ENCODE peak calls at places on chromosomes 16 and 17, in six cellular contexts. E is GM12878, J is HepG2, X is K562, U is H1, L is HCT116. S is an unnamed sample.

GRCh38 chr16:79991918-79992317 is 391.4 kb upstream of the MAF start:
- DNase-seq in E (no peak), J (no peak), X (no peak), U (no peak), L (no peak), S (peak; percentile 13)

GRCh38 chr17:81121841-81122733 is 43.2 kb upstream of the PVALEF start:
- DNase-seq in E (no peak), J (no peak), X (no peak), U (no peak), L (no peak), S (no peak)

GRCh38 chr17:76278952-76279741 is 14.0 kb downstream of the UBALD2 start:
- DNase-seq in E (no peak), J (peak; percentile 74), X (peak; percentile 94), U (peak; percentile 73), L (peak; percentile 62), S (peak; percentile 47)

GRCh38 chr16:10624527-10624926 is 44.1 kb upstream of the EMP2 start:
- DNase-seq in E (no peak), J (no peak), X (no peak), U (no peak), L (no peak), S (no peak)

GRCh38 chr17:65001409-65002045 is 55.0 kb downstream of the GNA13 start:
- DNase-seq in E (no peak), J (no peak), X (no peak), U (no peak), L (no peak), S (no peak)

GRCh38 chr17:21177854-21178600 is 35.9 kb downstream of the TMEM11 start:
- DNase-seq in E (no peak), J (no peak), X (no peak), U (no peak), L (no peak), S (no peak)

GRCh38 chr16:10599626-10600025 is 19.2 kb upstream of the EMP2 start:
- DNase-seq in E (no peak), J (no peak), X (no peak), U (no peak), L (no peak), S (no peak)

GRCh38 chr16:10597184-10597583 is 16.8 kb upstream of the EMP2 start:
- DNase-seq in E (no peak), J (no peak), X (no peak), U (no peak), L (no peak), S (no peak)

GRCh38 chr17:7686221-7687071 is 844 bp downstream of the TP53 start:
- DNase-seq in E (peak; percentile 86), J (peak; percentile 77), X (peak; percentile 49), U (no peak), L (peak; percentile 89), S (peak; percentile 60)

GRCh38 chr16:11668590-11669379 is 530 bp downstream of the SNN start:
- DNase-seq in E (no peak), J (no peak), X (no peak), U (no peak), L (no peak), S (no peak)
- H3K4me1 ChIP-seq in E (peaks cover 50% of the 10 kb centered on the region), J (peaks cover 65% of the 10 kb centered on the region), X (peaks cover 59% of the 10 kb centered on the region), U (peaks cover 34% of the 10 kb centered on the region), L (peaks cover 39% of the 10 kb centered on the region), S (peaks cover 41% of the 10 kb centered on the region)

GRCh38 chr17:48491527-48492273 is 39.1 kb downstream of the HOXB1 start:
- DNase-seq in E (no peak), J (no peak), X (no peak), U (no peak), L (no peak), S (no peak)

GRCh38 chr17:48487221-48487620 is 43.6 kb downstream of the HOXB1 start:
- DNase-seq in E (no peak), J (no peak), X (no peak), U (no peak), L (no peak), S (no peak)

GRCh38 chr17:48490391-48491026 is 40.3 kb downstream of the HOXB1 start:
- DNase-seq in E (no peak), J (no peak), X (no peak), U (no peak), L (no peak), S (no peak)

GRCh38 chr17:48488548-48489106 is 42.2 kb downstream of the HOXB1 start:
- DNase-seq in E (no peak), J (no peak), X (peak; percentile 84), U (no peak), L (no peak), S (no peak)

DNA sequence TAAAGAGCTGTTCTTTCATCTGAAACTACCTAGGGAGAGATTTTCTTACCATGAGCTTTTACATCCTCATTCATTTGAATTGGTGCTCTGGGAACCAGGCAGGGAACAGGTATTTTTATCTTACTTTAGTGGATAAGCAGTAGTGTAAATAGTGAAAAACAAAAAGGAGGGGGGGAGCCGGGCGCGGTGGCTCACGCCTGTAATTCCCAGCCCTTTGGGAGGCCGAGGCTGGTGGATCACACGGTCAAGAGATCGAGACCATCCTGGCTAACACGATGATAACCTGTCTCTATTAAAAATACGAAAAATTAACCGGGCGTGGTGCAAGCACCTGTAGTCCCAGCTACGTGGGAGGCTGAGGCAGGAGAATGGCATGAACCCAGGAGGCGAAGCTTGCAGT is 41.0 kb downstream of the HOXB1 start:
- DNase-seq in E (no peak), J (no peak), X (no peak), U (no peak), L (no peak), S (no peak)
- TF ChIP-seq YY1 in E (no peak), J (no peak), X (no peak), U (no peak), L (no peak), S (no peak)

GRCh38 chr17:59001158-59001814 is 105.4 kb downstream of the TRIM37 start:
- DNase-seq in E (peak; percentile 88), J (no peak), X (peak; percentile 23), U (no peak), L (no peak), S (no peak)
- H3K4me1 ChIP-seq in E (peaks cover 18% of the 10 kb centered on the region), J (no peaks in the 10 kb centered on the region), X (no peaks in the 10 kb centered on the region), U (no peaks in the 10 kb centered on the region), L (no peaks in the 10 kb centered on the region), S (no peaks in the 10 kb centered on the region)

DNA sequence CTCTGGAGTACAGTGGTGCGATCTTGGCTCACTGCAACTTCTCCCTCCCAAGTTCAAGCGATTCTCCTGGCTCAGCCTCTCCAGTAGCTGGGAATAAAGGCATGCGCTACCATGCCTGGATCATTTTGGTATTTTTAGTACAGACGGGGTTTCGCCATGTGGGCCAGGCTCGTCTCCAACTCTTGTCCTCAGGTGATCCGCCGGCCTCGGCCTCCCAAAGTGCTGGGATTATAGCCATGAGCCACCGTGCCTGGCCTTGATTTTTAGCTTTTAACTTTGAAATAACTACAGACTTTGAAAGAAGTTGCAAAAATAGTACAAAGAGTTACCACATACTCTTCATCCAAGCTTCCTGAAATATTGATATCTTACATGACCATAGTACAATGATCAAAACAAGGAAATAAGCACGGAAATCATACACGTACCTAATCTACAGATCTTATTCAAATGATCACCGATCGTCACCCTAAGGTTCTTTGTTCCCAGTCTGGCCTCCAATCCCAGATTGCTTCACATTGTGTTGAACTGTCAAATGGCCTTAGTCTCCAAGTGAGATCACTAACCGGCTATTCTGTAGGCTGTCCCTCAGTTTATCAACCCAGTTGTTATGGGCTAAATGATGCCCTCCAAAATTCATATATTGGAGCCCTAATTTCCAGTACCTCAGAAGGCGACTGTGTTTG is 18.4 kb downstream of the NPIPA1 start:
- DNase-seq in E (no peak), J (no peak), X (no peak), U (no peak), L (no peak), S (no peak)
- TF ChIP-seq YY1 in E (no peak), J (no peak), X (no peak), U (no peak), L (no peak), S (no peak)

DNA sequence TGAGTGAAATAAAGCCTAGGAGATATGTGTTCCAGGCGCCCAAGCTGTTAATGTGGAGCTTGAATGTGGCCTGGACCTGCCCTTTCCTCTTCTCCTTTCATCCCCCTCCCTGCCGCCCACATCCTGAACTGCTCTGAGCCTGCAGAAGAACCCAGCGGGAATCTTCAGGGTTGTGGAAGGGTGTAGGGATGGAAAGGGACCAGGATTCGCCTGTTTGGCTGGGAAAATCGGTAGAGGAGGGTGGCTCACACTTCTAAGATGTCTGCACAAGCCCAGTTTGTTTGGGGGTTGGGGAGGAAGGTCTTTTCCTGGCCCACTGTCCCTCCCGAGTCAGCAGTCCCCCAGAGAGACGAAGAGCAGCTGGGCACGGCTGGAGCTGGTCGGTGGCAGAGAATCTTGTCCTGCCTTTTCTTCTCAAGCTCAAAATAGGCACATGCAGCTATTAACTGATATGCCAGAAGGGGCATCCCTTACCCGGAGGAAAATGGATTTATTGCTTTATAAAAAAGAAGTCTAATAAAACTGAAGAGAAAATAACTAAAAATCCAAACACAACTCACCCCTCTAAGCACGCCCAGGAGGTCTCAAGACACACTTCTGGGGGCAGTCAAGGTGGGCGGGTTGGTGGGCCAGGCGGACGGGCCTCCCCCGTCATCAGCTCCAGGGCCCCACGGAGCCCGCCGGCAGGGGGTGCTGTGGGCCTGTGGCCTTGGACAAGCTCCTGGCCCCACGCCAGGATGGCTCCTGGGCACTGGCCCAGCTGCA is 11.5 kb upstream of the PITPNA start:
- DNase-seq in E (no peak), J (peak; percentile 63), X (peak; percentile 89), U (no peak), L (peak; percentile 60), S (no peak)
- H3K4me1 ChIP-seq in E (peaks cover 10% of the 10 kb centered on the region), J (peaks cover 56% of the 10 kb centered on the region), X (peaks cover 36% of the 10 kb centered on the region), U (peaks cover 20% of the 10 kb centered on the region), L (peaks cover 20% of the 10 kb centered on the region), S (peaks cover 27% of the 10 kb centered on the region)

GRCh38 chr16:6570520-6570919 is 762.1 kb upstream of the RBFOX1 start:
- DNase-seq in E (no peak), J (no peak), X (no peak), U (no peak), L (no peak), S (no peak)

GRCh38 chr16:6574146-6574545 is 758.5 kb upstream of the RBFOX1 start:
- DNase-seq in E (no peak), J (no peak), X (no peak), U (no peak), L (no peak), S (no peak)

GRCh38 chr16:6573577-6573976 is 759.1 kb upstream of the RBFOX1 start:
- DNase-seq in E (no peak), J (peak; percentile 2), X (no peak), U (peak; percentile 56), L (no peak), S (peak; percentile 65)

GRCh38 chr16:6576646-6577045 is 756.0 kb upstream of the RBFOX1 start:
- DNase-seq in E (no peak), J (no peak), X (no peak), U (no peak), L (no peak), S (no peak)

GRCh38 chr16:6571044-6571443 is 761.6 kb upstream of the RBFOX1 start:
- DNase-seq in E (no peak), J (no peak), X (no peak), U (no peak), L (no peak), S (no peak)
- TF ChIP-seq YY1 in E (no peak), J (no peak), X (no peak), U (no peak), L (no peak), S (no peak)

S was measured in NT2/D1.